ENCODE peak calls at places on chromosome 14, in nine cellular contexts. Z, Y, K, L, B, H, R, D and F are unnamed samples. For H3K27me3, the result is how much of the 10 kb centered on the place peaks cover.

GRCh38 chr14:39734306-39734705 is 302.1 kb upstream of the FBXO33 start:
- DNase-seq in Y (no peak), B (no peak), D (no peak), Z (no peak), L (no peak), K (no peak), H (no peak), R (no peak), F (no peak)

GRCh38 chr14:88986146-88986841 is 161.8 kb downstream of the TTC8 start:
- DNase-seq in L (peak), K (no peak), H (no peak), B (peak), Y (no peak), Z (no peak), R (no peak), D (no peak), F (no peak)

GRCh38 chr14:75249251-75249957 is 29.2 kb upstream of the FOS start:
- DNase-seq in B (no peak), L (no peak), Z (peak), D (peak), Y (peak), H (no peak), R (no peak), K (no peak), F (no peak)

GRCh38 chr14:71466942-71467341 is 465.3 kb upstream of the RGS6 start:
- DNase-seq in K (no peak), Z (no peak), H (no peak), L (no peak), Y (no peak), R (no peak), B (no peak), D (no peak), F (no peak)

GRCh38 chr14:73237786-73238261 is 518 bp downstream of the PAPLN start:
- DNase-seq in Y (peak), R (peak), Z (no peak), B (no peak), H (no peak), K (no peak), L (peak), D (no peak), F (no peak)

GRCh38 chr14:54812661-54813060 is 90.0 kb downstream of the GCH1 start:
- DNase-seq in L (no peak), B (no peak), R (no peak), Y (no peak), K (no peak), D (no peak), H (no peak), Z (no peak), F (no peak)

GRCh38 chr14:85125331-85125730 is 404.6 kb upstream of the FLRT2 start:
- DNase-seq in K (no peak), Y (no peak), D (no peak), L (no peak), R (no peak), B (no peak), H (no peak), Z (no peak), F (no peak)

GRCh38 chr14:60171690-60172089 is 6.5 kb upstream of the DHRS7 start:
- DNase-seq in Z (no peak), K (no peak), D (no peak), Y (no peak), R (no peak), B (no peak), L (no peak), H (no peak), F (no peak)

GRCh38 chr14:96225745-96226151 is 21.1 kb downstream of the BDKRB2 start:
- DNase-seq in K (peak), Z (no peak), H (no peak), D (no peak), B (no peak), R (no peak), L (peak), Y (peak), F (no peak)

GRCh38 chr14:35121026-35121886 is 534 bp downstream of the PPP2R3C start:
- DNase-seq in Y (no peak), K (no peak), B (no peak), R (no peak), Z (no peak), H (no peak), D (no peak), L (peak), F (no peak)

GRCh38 chr14:68363841-68364711 is 428.8 kb downstream of the ZFP36L1 start:
- DNase-seq in K (no peak), Y (peak), L (peak), D (no peak), H (peak), B (peak), R (peak), Z (no peak), F (no peak)

GRCh38 chr14:50521912-50522341 is 10.4 kb downstream of the MAP4K5 start:
- DNase-seq in B (no peak), H (no peak), L (no peak), D (no peak), K (no peak), Z (no peak), R (no peak), Y (no peak), F (no peak)

GRCh38 chr14:65461730-65462129 is 49.2 kb downstream of the FUT8 start:
- DNase-seq in Z (peak), B (no peak), K (no peak), H (no peak), R (no peak), L (no peak), D (no peak), Y (no peak), F (no peak)

GRCh38 chr14:50854521-50854920 is 17.3 kb upstream of the ABHD12B start:
- DNase-seq in Z (no peak), R (no peak), H (no peak), L (no peak), D (no peak), K (no peak), Y (no peak), B (no peak), F (no peak)

GRCh38 chr14:90617942-90618341 is 198.3 kb downstream of the TTC7B start:
- DNase-seq in Y (no peak), L (no peak), K (no peak), R (peak), D (no peak), H (no peak), B (no peak), Z (no peak), F (no peak)

GRCh38 chr14:69909831-69910550 is 30.8 kb downstream of the SMOC1 start:
- DNase-seq in H (no peak), L (no peak), K (no peak), B (no peak), R (no peak), D (no peak), Y (no peak), Z (no peak), F (no peak)

GRCh38 chr14:50784683-50785505 is 46.1 kb downstream of the NIN start:
- DNase-seq in Z (no peak), Y (peak), B (peak), L (no peak), R (no peak), K (no peak), H (no peak), D (no peak), F (no peak)

GRCh38 chr14:92549853-92550244 is 36.3 kb downstream of the RIN3 start:
- DNase-seq in Z (no peak), Y (no peak), D (no peak), H (peak), K (peak), R (peak), B (no peak), L (no peak), F (no peak)

GRCh38 chr14:39265741-39266588 is 32.2 kb downstream of the MIA2 start:
- DNase-seq in B (no peak), R (no peak), K (no peak), H (no peak), Y (no peak), Z (no peak), D (no peak), L (no peak), F (no peak)

GRCh38 chr14:24369463-24369862 is 1.5 kb downstream of the NFATC4 start:
- DNase-seq in L (no peak), Y (no peak), B (no peak), H (peak), Z (no peak), R (no peak), K (no peak), D (no peak), F (no peak)

GRCh38 chr14:79552778-79553177 is 658.5 kb downstream of the DIO2 start:
- DNase-seq in L (peak), R (no peak), K (no peak), D (no peak), H (no peak), Y (peak), B (no peak), Z (no peak), F (no peak)

GRCh38 chr14:73241481-73242165 is 4.3 kb downstream of the PAPLN start:
- DNase-seq in Z (no peak), K (no peak), D (no peak), Y (no peak), H (no peak), B (no peak), R (peak), L (no peak), F (no peak)

GRCh38 chr14:103329421-103330347 is 4.4 kb upstream of the EIF5 start:
- DNase-seq in L (peak), R (no peak), B (peak), H (no peak), Z (no peak), Y (no peak), D (no peak), K (peak), F (no peak)

GRCh38 chr14:79576434-79576833 is 634.9 kb downstream of the DIO2 start:
- DNase-seq in Z (no peak), B (no peak), D (no peak), H (no peak), Y (no peak), R (no peak), L (no peak), K (no peak), F (no peak)

GRCh38 chr14:48690349-48690748 is 895.8 kb downstream of the RPS29 start:
- DNase-seq in Y (peak), K (no peak), R (no peak), L (no peak), D (no peak), B (no peak), Z (no peak), H (no peak), F (no peak)

GRCh38 chr14:22886500-22887259 is 3.7 kb downstream of the REM2 start:
- DNase-seq in H (peak), Z (peak), Y (peak), D (peak), L (peak), B (peak), K (peak), R (peak), F (no peak)
- TF ChIP-seq CTCF in H (no peak), Z (peak), Y (peak), D (no peak), L (peak), B (no peak), K (no peak), R (no peak), F (no peak)

GRCh38 chr14:38212996-38213395 is 5.3 kb downstream of the SSTR1 start:
- DNase-seq in H (no peak), B (no peak), D (no peak), Y (no peak), Z (no peak), L (no peak), K (no peak), R (no peak), F (no peak)
- H3K27me3 ChIP-seq in H (under half), B (under half), D (under half), Y (half or more), Z (under half), L (under half), K (under half), R (half or more), F (under half)

DNA sequence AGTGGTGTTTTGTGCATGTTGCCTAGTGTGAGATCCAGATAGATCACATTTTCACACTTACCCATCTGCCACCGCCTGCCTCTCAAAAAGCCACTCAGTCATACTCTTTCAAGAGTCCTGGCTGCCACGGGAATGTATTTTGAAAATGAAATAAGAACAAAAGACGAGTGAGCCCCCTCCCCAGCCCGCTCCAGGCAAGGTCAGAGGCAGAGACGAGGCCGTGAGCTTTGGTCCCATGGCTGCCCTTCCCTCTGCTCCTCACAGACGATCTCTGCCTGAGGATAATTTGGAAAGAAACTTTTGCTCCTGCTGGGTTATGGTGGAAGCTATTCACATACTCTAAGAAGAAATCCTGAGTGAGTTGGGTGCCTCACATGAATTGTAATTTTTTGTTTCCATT is 924.3 kb downstream of the BCL11B start:
- DNase-seq in H (no peak), Y (no peak), K (no peak), L (no peak), R (no peak), D (no peak), Z (no peak), B (peak), F (no peak)
- TF ChIP-seq CTCF in H (no peak), Y (no peak), K (no peak), L (no peak), R (no peak), D (no peak), Z (no peak), B (no peak), F (no peak)

GRCh38 chr14:100556936-100557505 is 30.2 kb downstream of the BEGAIN start:
- DNase-seq in R (no peak), Y (no peak), K (no peak), L (no peak), Z (no peak), B (no peak), D (no peak), H (no peak), F (no peak)
- H3K27me3 ChIP-seq in R (under half), Y (under half), K (under half), L (under half), Z (under half), B (half or more), D (under half), H (under half), F (under half)

GRCh38 chr14:58298880-58299664 is 717 bp downstream of the ARID4A start:
- DNase-seq in R (peak), B (peak), Y (peak), L (peak), K (peak), H (peak), D (peak), Z (no peak), F (no peak)

GRCh38 chr14:58297412-58297761 is 968 bp upstream of the ARID4A start:
- DNase-seq in L (peak), K (peak), H (no peak), R (no peak), D (no peak), Y (peak), Z (no peak), B (no peak), F (no peak)

GRCh38 chr14:58298477-58298879 is at the start of gene ARID4A:
- DNase-seq in L (no peak), B (peak), H (peak), K (peak), D (peak), Z (no peak), Y (no peak), R (peak), F (peak)

GRCh38 chr14:58296731-58297130 is 1.6 kb upstream of the ARID4A start:
- DNase-seq in L (no peak), Y (no peak), B (no peak), R (no peak), H (no peak), D (no peak), Z (no peak), K (no peak), F (no peak)

GRCh38 chr14:58297762-58298476 is 436 bp upstream of the ARID4A start:
- DNase-seq in B (peak), Z (peak), D (peak), K (peak), H (peak), L (peak), R (peak), Y (peak), F (peak)
- TF ChIP-seq CTCF in B (peak), Z (no peak), D (no peak), K (no peak), H (peak), L (peak), R (no peak), Y (no peak), F (no peak)